ENCODE peak calls at places on chromosomes 7 and 10, in eight cellular contexts. One of them, this sample, is unnamed. For H3K27me3 and H3K9me3, the result is how much of the 10 kb centered on the place peaks cover.

GRCh38 chr7:85554294-85554877 is 367.5 kb upstream of the SEMA3D start:
- DNase-seq in psoas muscle: no peak
- DNase-seq in BE2C: peak
- DNase-seq in mammary epithelial cell: peak
- DNase-seq in left ventricle myocardium inferior: no peak
- DNase-seq in uterus: no peak
- DNase-seq in tibial artery: no peak
- DNase-seq in CD8-positive, alpha-beta T cell: no peak
- DNase-seq in this sample: peak

GRCh38 chr7:105826143-105826542 is 50.3 kb downstream of the ATXN7L1 start:
- DNase-seq in uterus: no peak
- DNase-seq in tibial artery: no peak
- DNase-seq in mammary epithelial cell: no peak
- DNase-seq in left ventricle myocardium inferior: no peak
- DNase-seq in BE2C: no peak
- DNase-seq in CD8-positive, alpha-beta T cell: no peak
- DNase-seq in psoas muscle: no peak
- DNase-seq in this sample: no peak

GRCh38 chr7:50595538-50596102 is 30.4 kb upstream of the DDC start:
- DNase-seq in psoas muscle: peak
- DNase-seq in BE2C: peak
- DNase-seq in left ventricle myocardium inferior: no peak
- DNase-seq in mammary epithelial cell: peak
- DNase-seq in CD8-positive, alpha-beta T cell: no peak
- DNase-seq in uterus: peak
- DNase-seq in tibial artery: no peak
- DNase-seq in this sample: no peak

GRCh38 chr7:117781707-117782106 is 91.5 kb downstream of the CTTNBP2 start:
- DNase-seq in tibial artery: no peak
- DNase-seq in mammary epithelial cell: peak
- DNase-seq in uterus: no peak
- DNase-seq in left ventricle myocardium inferior: no peak
- DNase-seq in CD8-positive, alpha-beta T cell: no peak
- DNase-seq in BE2C: no peak
- DNase-seq in psoas muscle: no peak
- DNase-seq in this sample: no peak

GRCh38 chr10:81843042-81843441 is 32.0 kb upstream of the NRG3 start:
- DNase-seq in CD8-positive, alpha-beta T cell: no peak
- DNase-seq in left ventricle myocardium inferior: no peak
- DNase-seq in uterus: no peak
- DNase-seq in tibial artery: no peak
- DNase-seq in mammary epithelial cell: no peak
- DNase-seq in psoas muscle: no peak
- DNase-seq in BE2C: no peak
- DNase-seq in this sample: no peak

GRCh38 chr7:114820993-114821945 is 100.6 kb upstream of the MDFIC start:
- DNase-seq in mammary epithelial cell: no peak
- DNase-seq in tibial artery: no peak
- DNase-seq in CD8-positive, alpha-beta T cell: no peak
- DNase-seq in psoas muscle: no peak
- DNase-seq in left ventricle myocardium inferior: no peak
- DNase-seq in uterus: no peak
- DNase-seq in BE2C: no peak
- DNase-seq in this sample: no peak

GRCh38 chr10:118340486-118340885 is 1.6 kb downstream of the FAM204A start:
- DNase-seq in left ventricle myocardium inferior: no peak
- DNase-seq in uterus: no peak
- DNase-seq in tibial artery: no peak
- DNase-seq in psoas muscle: no peak
- DNase-seq in BE2C: no peak
- DNase-seq in CD8-positive, alpha-beta T cell: no peak
- DNase-seq in mammary epithelial cell: no peak
- DNase-seq in this sample: no peak

GRCh38 chr7:49800031-49800430 is 26.6 kb downstream of the VWC2 start:
- DNase-seq in CD8-positive, alpha-beta T cell: no peak
- DNase-seq in left ventricle myocardium inferior: no peak
- DNase-seq in BE2C: no peak
- DNase-seq in mammary epithelial cell: no peak
- DNase-seq in tibial artery: no peak
- DNase-seq in uterus: no peak
- DNase-seq in psoas muscle: no peak
- DNase-seq in this sample: no peak

GRCh38 chr7:92489634-92490033 is 11.9 kb upstream of the ERVW-1 start:
- DNase-seq in uterus: no peak
- DNase-seq in BE2C: no peak
- DNase-seq in CD8-positive, alpha-beta T cell: no peak
- DNase-seq in left ventricle myocardium inferior: no peak
- DNase-seq in mammary epithelial cell: no peak
- DNase-seq in tibial artery: no peak
- DNase-seq in psoas muscle: no peak
- DNase-seq in this sample: peak

GRCh38 chr10:58206251-58206650 is 61.4 kb downstream of the IPMK start:
- DNase-seq in tibial artery: no peak
- DNase-seq in BE2C: no peak
- DNase-seq in left ventricle myocardium inferior: no peak
- DNase-seq in CD8-positive, alpha-beta T cell: no peak
- DNase-seq in mammary epithelial cell: no peak
- DNase-seq in uterus: no peak
- DNase-seq in psoas muscle: no peak
- DNase-seq in this sample: no peak

GRCh38 chr7:38368191-38368605 is 94.8 kb upstream of the TARP start:
- DNase-seq in mammary epithelial cell: peak
- DNase-seq in BE2C: peak
- DNase-seq in uterus: no peak
- DNase-seq in left ventricle myocardium inferior: peak
- DNase-seq in tibial artery: peak
- DNase-seq in psoas muscle: peak
- DNase-seq in CD8-positive, alpha-beta T cell: peak
- DNase-seq in this sample: peak

GRCh38 chr10:78567680-78568453 is 500.9 kb upstream of the ZMIZ1 start:
- DNase-seq in BE2C: no peak
- DNase-seq in CD8-positive, alpha-beta T cell: no peak
- DNase-seq in psoas muscle: no peak
- DNase-seq in tibial artery: no peak
- DNase-seq in left ventricle myocardium inferior: no peak
- DNase-seq in uterus: no peak
- DNase-seq in mammary epithelial cell: no peak
- DNase-seq in this sample: no peak

GRCh38 chr10:128614206-128614605 is 488.0 kb upstream of the MKI67 start:
- DNase-seq in BE2C: no peak
- DNase-seq in CD8-positive, alpha-beta T cell: no peak
- DNase-seq in tibial artery: no peak
- DNase-seq in left ventricle myocardium inferior: no peak
- DNase-seq in mammary epithelial cell: no peak
- DNase-seq in uterus: no peak
- DNase-seq in psoas muscle: no peak
- DNase-seq in this sample: no peak

GRCh38 chr10:126240483-126240882 is 147.8 kb downstream of the ADAM12 start:
- DNase-seq in psoas muscle: no peak
- DNase-seq in BE2C: peak
- DNase-seq in mammary epithelial cell: no peak
- DNase-seq in left ventricle myocardium inferior: no peak
- DNase-seq in uterus: no peak
- DNase-seq in tibial artery: no peak
- DNase-seq in CD8-positive, alpha-beta T cell: no peak
- DNase-seq in this sample: no peak

GRCh38 chr7:95304990-95305389 is 19.3 kb downstream of the PON1 start:
- DNase-seq in psoas muscle: no peak
- DNase-seq in mammary epithelial cell: no peak
- DNase-seq in left ventricle myocardium inferior: no peak
- DNase-seq in tibial artery: no peak
- DNase-seq in uterus: no peak
- DNase-seq in BE2C: no peak
- DNase-seq in CD8-positive, alpha-beta T cell: no peak
- DNase-seq in this sample: no peak
- H3K27me3 ChIP-seq in psoas muscle: under half
- H3K27me3 ChIP-seq in mammary epithelial cell: under half
- H3K27me3 ChIP-seq in left ventricle myocardium inferior: under half
- H3K27me3 ChIP-seq in tibial artery: under half
- H3K27me3 ChIP-seq in uterus: under half
- H3K27me3 ChIP-seq in BE2C: under half
- H3K27me3 ChIP-seq in CD8-positive, alpha-beta T cell: under half
- H3K27me3 ChIP-seq in this sample: under half

GRCh38 chr7:108380527-108380926 is 75.7 kb downstream of the NRCAM start:
- DNase-seq in left ventricle myocardium inferior: no peak
- DNase-seq in mammary epithelial cell: peak
- DNase-seq in psoas muscle: no peak
- DNase-seq in tibial artery: no peak
- DNase-seq in BE2C: no peak
- DNase-seq in uterus: no peak
- DNase-seq in CD8-positive, alpha-beta T cell: no peak
- DNase-seq in this sample: no peak

GRCh38 chr7:108374899-108375298 is 81.3 kb downstream of the NRCAM start:
- DNase-seq in psoas muscle: no peak
- DNase-seq in CD8-positive, alpha-beta T cell: no peak
- DNase-seq in tibial artery: no peak
- DNase-seq in uterus: no peak
- DNase-seq in mammary epithelial cell: no peak
- DNase-seq in BE2C: no peak
- DNase-seq in left ventricle myocardium inferior: no peak
- DNase-seq in this sample: no peak

GRCh38 chr7:108375668-108376067 is 80.6 kb downstream of the NRCAM start:
- DNase-seq in CD8-positive, alpha-beta T cell: no peak
- DNase-seq in mammary epithelial cell: no peak
- DNase-seq in uterus: no peak
- DNase-seq in BE2C: no peak
- DNase-seq in left ventricle myocardium inferior: no peak
- DNase-seq in tibial artery: no peak
- DNase-seq in psoas muscle: no peak
- DNase-seq in this sample: no peak

GRCh38 chr7:108372601-108373000 is 83.6 kb downstream of the NRCAM start:
- DNase-seq in mammary epithelial cell: no peak
- DNase-seq in psoas muscle: no peak
- DNase-seq in BE2C: no peak
- DNase-seq in CD8-positive, alpha-beta T cell: no peak
- DNase-seq in left ventricle myocardium inferior: no peak
- DNase-seq in tibial artery: no peak
- DNase-seq in uterus: no peak
- DNase-seq in this sample: no peak

GRCh38 chr7:108376206-108376605 is 80.0 kb downstream of the NRCAM start:
- DNase-seq in mammary epithelial cell: no peak
- DNase-seq in uterus: no peak
- DNase-seq in BE2C: no peak
- DNase-seq in CD8-positive, alpha-beta T cell: no peak
- DNase-seq in tibial artery: no peak
- DNase-seq in left ventricle myocardium inferior: no peak
- DNase-seq in psoas muscle: no peak
- DNase-seq in this sample: peak
- TF ChIP-seq CTCF in mammary epithelial cell: no peak
- TF ChIP-seq CTCF in uterus: no peak
- TF ChIP-seq CTCF in BE2C: no peak
- TF ChIP-seq CTCF in CD8-positive, alpha-beta T cell: no peak
- TF ChIP-seq CTCF in tibial artery: no peak
- TF ChIP-seq CTCF in left ventricle myocardium inferior: no peak
- TF ChIP-seq CTCF in psoas muscle: no peak
- TF ChIP-seq CTCF in this sample: no peak

GRCh38 chr7:157976406-157976805 is 611.2 kb downstream of the PTPRN2 start:
- DNase-seq in left ventricle myocardium inferior: no peak
- DNase-seq in CD8-positive, alpha-beta T cell: no peak
- DNase-seq in uterus: no peak
- DNase-seq in tibial artery: peak
- DNase-seq in BE2C: no peak
- DNase-seq in mammary epithelial cell: no peak
- DNase-seq in psoas muscle: no peak
- DNase-seq in this sample: no peak

GRCh38 chr7:157975401-157976372 is 611.9 kb downstream of the PTPRN2 start:
- DNase-seq in psoas muscle: no peak
- DNase-seq in uterus: no peak
- DNase-seq in CD8-positive, alpha-beta T cell: no peak
- DNase-seq in left ventricle myocardium inferior: no peak
- DNase-seq in mammary epithelial cell: no peak
- DNase-seq in BE2C: no peak
- DNase-seq in tibial artery: peak
- DNase-seq in this sample: no peak

GRCh38 chr7:157972914-157973313 is 614.7 kb downstream of the PTPRN2 start:
- DNase-seq in CD8-positive, alpha-beta T cell: no peak
- DNase-seq in tibial artery: no peak
- DNase-seq in uterus: no peak
- DNase-seq in psoas muscle: no peak
- DNase-seq in BE2C: no peak
- DNase-seq in mammary epithelial cell: no peak
- DNase-seq in left ventricle myocardium inferior: no peak
- DNase-seq in this sample: no peak

GRCh38 chr7:157974678-157975230 is 612.9 kb downstream of the PTPRN2 start:
- DNase-seq in psoas muscle: no peak
- DNase-seq in uterus: no peak
- DNase-seq in mammary epithelial cell: no peak
- DNase-seq in BE2C: no peak
- DNase-seq in CD8-positive, alpha-beta T cell: no peak
- DNase-seq in left ventricle myocardium inferior: no peak
- DNase-seq in tibial artery: peak
- DNase-seq in this sample: no peak

DNA sequence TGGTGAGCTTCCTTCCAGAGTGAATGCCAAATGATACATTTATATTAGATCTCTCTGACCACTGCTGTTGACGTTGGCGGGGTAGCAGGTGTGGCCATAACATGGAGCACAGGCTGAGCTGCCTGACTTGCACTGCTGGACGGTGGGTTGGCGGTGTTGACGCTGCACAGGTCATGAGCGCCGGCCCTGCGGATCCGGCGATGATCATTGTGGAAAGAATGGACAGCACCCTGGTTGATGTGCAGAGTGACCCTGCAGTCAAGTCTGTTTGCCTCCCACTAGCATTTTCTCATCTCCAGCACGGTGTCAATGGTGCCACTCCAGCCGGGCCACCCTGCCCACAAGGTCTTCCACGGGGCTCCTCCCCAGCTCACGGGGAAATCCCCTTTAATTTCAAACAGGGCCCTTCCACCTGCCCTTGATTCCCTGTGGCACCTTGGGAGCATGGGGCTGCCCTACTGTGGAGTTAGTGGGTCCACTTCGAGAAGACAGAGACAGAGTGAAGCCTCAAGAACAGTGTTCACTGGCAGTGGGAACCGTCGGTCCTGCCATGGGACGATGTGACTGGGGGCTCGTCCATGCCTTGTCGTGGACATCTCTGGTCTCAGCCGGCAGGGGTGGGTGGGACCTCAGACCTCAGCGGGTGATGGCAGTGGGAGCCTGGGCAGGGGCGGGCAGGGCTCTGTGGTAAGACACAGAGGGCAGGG is 613.5 kb downstream of the PTPRN2 start:
- DNase-seq in left ventricle myocardium inferior: no peak
- DNase-seq in BE2C: no peak
- DNase-seq in psoas muscle: no peak
- DNase-seq in tibial artery: peak
- DNase-seq in CD8-positive, alpha-beta T cell: no peak
- DNase-seq in mammary epithelial cell: no peak
- DNase-seq in uterus: no peak
- DNase-seq in this sample: no peak
- H3K9me3 ChIP-seq in left ventricle myocardium inferior: under half
- H3K9me3 ChIP-seq in BE2C: under half
- H3K9me3 ChIP-seq in psoas muscle: under half
- H3K9me3 ChIP-seq in tibial artery: under half
- H3K9me3 ChIP-seq in CD8-positive, alpha-beta T cell: under half
- H3K9me3 ChIP-seq in mammary epithelial cell: under half
- H3K9me3 ChIP-seq in uterus: under half
- H3K9me3 ChIP-seq in this sample: under half

DNA sequence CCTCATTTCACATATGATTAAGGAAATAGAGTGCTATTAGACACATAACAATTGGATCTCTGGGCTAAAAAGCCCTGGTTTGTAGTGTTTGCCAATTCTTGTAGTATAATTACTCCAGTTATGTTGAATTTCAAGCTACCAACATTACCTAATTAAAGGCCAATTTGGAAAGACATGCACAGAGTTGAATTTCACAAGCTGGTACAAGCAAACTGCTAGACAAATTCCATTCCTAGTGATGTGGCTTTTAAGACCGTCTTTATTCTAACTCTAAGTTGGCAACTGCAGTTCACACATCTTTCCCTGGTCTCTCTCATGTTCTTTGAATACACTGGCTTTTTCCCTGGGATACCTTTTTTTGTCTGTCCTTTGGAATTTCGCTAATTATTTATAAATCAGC is 384.1 kb upstream of the CNTNAP2 start:
- DNase-seq in uterus: no peak
- DNase-seq in CD8-positive, alpha-beta T cell: no peak
- DNase-seq in left ventricle myocardium inferior: no peak
- DNase-seq in mammary epithelial cell: no peak
- DNase-seq in psoas muscle: no peak
- DNase-seq in BE2C: no peak
- DNase-seq in tibial artery: no peak
- DNase-seq in this sample: no peak
- H3K27me3 ChIP-seq in uterus: under half
- H3K27me3 ChIP-seq in CD8-positive, alpha-beta T cell: under half
- H3K27me3 ChIP-seq in left ventricle myocardium inferior: under half
- H3K27me3 ChIP-seq in mammary epithelial cell: under half
- H3K27me3 ChIP-seq in psoas muscle: under half
- H3K27me3 ChIP-seq in BE2C: under half
- H3K27me3 ChIP-seq in tibial artery: under half
- H3K27me3 ChIP-seq in this sample: under half

This sample was measured in pancreas.